ENCODE peak calls at places on chromosomes 6 and 20, in four cellular contexts. One of them, this sample, is unnamed.

GRCh38 chr20:10536531-10536930 is 101.4 kb downstream of the SLX4IP start:
- DNase-seq in choroid plexus epithelial cell: peak; percentile 61
- DNase-seq in heart right ventricle: no peak
- DNase-seq in MCF 10A: peak; percentile 71
- DNase-seq in this sample: no peak

GRCh38 chr6:150229775-150230561 is 87.1 kb downstream of the PPP1R14C start:
- DNase-seq in choroid plexus epithelial cell: no peak
- DNase-seq in heart right ventricle: no peak
- DNase-seq in MCF 10A: no peak
- DNase-seq in this sample: no peak

GRCh38 chr20:58598271-58599015 is 52.6 kb upstream of the STX16 start:
- DNase-seq in choroid plexus epithelial cell: peak; percentile 86
- DNase-seq in heart right ventricle: no peak
- DNase-seq in MCF 10A: peak; percentile 38
- DNase-seq in this sample: no peak

GRCh38 chr6:14816106-14816864 is 429.6 kb upstream of the JARID2 start:
- DNase-seq in choroid plexus epithelial cell: no peak
- DNase-seq in heart right ventricle: no peak
- DNase-seq in MCF 10A: no peak
- DNase-seq in this sample: peak; percentile 74

GRCh38 chr20:15523431-15523830 is 1049.8 kb downstream of the KIF16B start:
- DNase-seq in choroid plexus epithelial cell: no peak
- DNase-seq in heart right ventricle: no peak
- DNase-seq in MCF 10A: no peak
- DNase-seq in this sample: no peak

GRCh38 chr6:132712366-132712765 is 1.5 kb downstream of the VNN1 start:
- DNase-seq in choroid plexus epithelial cell: peak; percentile 39
- DNase-seq in heart right ventricle: no peak
- DNase-seq in MCF 10A: peak; percentile 30
- DNase-seq in this sample: no peak

GRCh38 chr6:153425536-153425935 is 294.5 kb upstream of the RGS17 start:
- DNase-seq in choroid plexus epithelial cell: no peak
- DNase-seq in heart right ventricle: no peak
- DNase-seq in MCF 10A: no peak
- DNase-seq in this sample: no peak

GRCh38 chr6:160774399-160774798 is 72.4 kb downstream of the PLG start:
- DNase-seq in choroid plexus epithelial cell: no peak
- DNase-seq in heart right ventricle: no peak
- DNase-seq in MCF 10A: no peak
- DNase-seq in this sample: no peak

GRCh38 chr20:44961868-44962267 is 1.7 kb upstream of the TOMM34 start:
- DNase-seq in choroid plexus epithelial cell: peak; percentile 35
- DNase-seq in heart right ventricle: no peak
- DNase-seq in MCF 10A: no peak
- DNase-seq in this sample: no peak

GRCh38 chr6:166558156-166559025 is 28.1 kb downstream of the RAMACL start:
- DNase-seq in choroid plexus epithelial cell: no peak
- DNase-seq in heart right ventricle: no peak
- DNase-seq in MCF 10A: no peak
- DNase-seq in this sample: peak; percentile 69

GRCh38 chr6:113690255-113690956 is 166.7 kb upstream of the MARCKS start:
- DNase-seq in choroid plexus epithelial cell: peak; percentile 96
- DNase-seq in heart right ventricle: no peak
- DNase-seq in MCF 10A: peak; percentile 88
- DNase-seq in this sample: no peak

GRCh38 chr6:134287863-134288537 is 29.9 kb downstream of the SGK1 start:
- DNase-seq in choroid plexus epithelial cell: peak; percentile 83
- DNase-seq in heart right ventricle: no peak
- DNase-seq in MCF 10A: no peak
- DNase-seq in this sample: no peak

GRCh38 chr20:33433465-33433864 is 10.1 kb downstream of the SNTA1 start:
- DNase-seq in choroid plexus epithelial cell: no peak
- DNase-seq in heart right ventricle: peak; percentile 81
- DNase-seq in MCF 10A: no peak
- DNase-seq in this sample: no peak

GRCh38 chr6:21679761-21680265 is 86.3 kb downstream of the SOX4 start:
- DNase-seq in choroid plexus epithelial cell: peak; percentile 83
- DNase-seq in heart right ventricle: no peak
- DNase-seq in MCF 10A: peak; percentile 64
- DNase-seq in this sample: no peak

GRCh38 chr6:90170601-90171000 is 126.0 kb downstream of the BACH2 start:
- DNase-seq in choroid plexus epithelial cell: no peak
- DNase-seq in heart right ventricle: no peak
- DNase-seq in MCF 10A: no peak
- DNase-seq in this sample: no peak

GRCh38 chr6:108419474-108419873 is 124.6 kb downstream of the AFG1L start:
- DNase-seq in choroid plexus epithelial cell: no peak
- DNase-seq in heart right ventricle: no peak
- DNase-seq in MCF 10A: no peak
- DNase-seq in this sample: no peak

GRCh38 chr6:79981647-79982046 is 22.8 kb upstream of the TTK start:
- DNase-seq in choroid plexus epithelial cell: no peak
- DNase-seq in heart right ventricle: no peak
- DNase-seq in MCF 10A: no peak
- DNase-seq in this sample: no peak

DNA sequence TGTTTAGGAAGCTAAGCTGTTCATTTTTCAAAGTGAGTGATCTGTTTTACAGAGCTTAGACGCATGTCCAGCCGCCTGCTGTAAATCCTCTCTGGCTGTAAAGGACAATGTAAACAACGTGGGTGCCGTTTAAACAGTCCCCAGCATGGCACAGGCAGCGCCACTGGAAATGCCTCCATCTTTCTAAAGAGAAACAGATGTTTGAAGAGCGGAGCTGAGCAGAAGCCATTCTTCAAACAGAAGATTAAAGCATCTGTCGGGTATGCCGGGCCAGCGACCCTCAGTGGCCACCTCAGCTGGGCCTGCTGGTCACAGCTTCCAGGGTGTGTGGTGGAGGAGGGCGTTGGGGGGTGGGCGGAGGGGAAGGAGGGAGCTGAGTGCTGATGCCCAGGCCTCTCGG is 138.6 kb downstream of the ERMARD start:
- DNase-seq in choroid plexus epithelial cell: no peak
- DNase-seq in heart right ventricle: no peak
- DNase-seq in MCF 10A: no peak
- DNase-seq in this sample: no peak
- TF ChIP-seq CTCF in choroid plexus epithelial cell: no peak
- TF ChIP-seq CTCF in heart right ventricle: no peak
- TF ChIP-seq CTCF in MCF 10A: no peak
- TF ChIP-seq CTCF in this sample: no peak

GRCh38 chr6:119195204-119195603 is 116.7 kb upstream of the FAM184A start:
- DNase-seq in choroid plexus epithelial cell: no peak
- DNase-seq in heart right ventricle: no peak
- DNase-seq in MCF 10A: no peak
- DNase-seq in this sample: no peak
- TF ChIP-seq CTCF in choroid plexus epithelial cell: no peak
- TF ChIP-seq CTCF in heart right ventricle: no peak
- TF ChIP-seq CTCF in MCF 10A: no peak
- TF ChIP-seq CTCF in this sample: no peak

GRCh38 chr6:55953384-55953783 is 78.0 kb upstream of the BMP5 start:
- DNase-seq in choroid plexus epithelial cell: peak; percentile 82
- DNase-seq in heart right ventricle: no peak
- DNase-seq in MCF 10A: peak; percentile 61
- DNase-seq in this sample: no peak
- TF ChIP-seq CTCF in choroid plexus epithelial cell: peak; percentile 55
- TF ChIP-seq CTCF in heart right ventricle: peak; percentile 14
- TF ChIP-seq CTCF in MCF 10A: peak; percentile 47
- TF ChIP-seq CTCF in this sample: no peak

DNA sequence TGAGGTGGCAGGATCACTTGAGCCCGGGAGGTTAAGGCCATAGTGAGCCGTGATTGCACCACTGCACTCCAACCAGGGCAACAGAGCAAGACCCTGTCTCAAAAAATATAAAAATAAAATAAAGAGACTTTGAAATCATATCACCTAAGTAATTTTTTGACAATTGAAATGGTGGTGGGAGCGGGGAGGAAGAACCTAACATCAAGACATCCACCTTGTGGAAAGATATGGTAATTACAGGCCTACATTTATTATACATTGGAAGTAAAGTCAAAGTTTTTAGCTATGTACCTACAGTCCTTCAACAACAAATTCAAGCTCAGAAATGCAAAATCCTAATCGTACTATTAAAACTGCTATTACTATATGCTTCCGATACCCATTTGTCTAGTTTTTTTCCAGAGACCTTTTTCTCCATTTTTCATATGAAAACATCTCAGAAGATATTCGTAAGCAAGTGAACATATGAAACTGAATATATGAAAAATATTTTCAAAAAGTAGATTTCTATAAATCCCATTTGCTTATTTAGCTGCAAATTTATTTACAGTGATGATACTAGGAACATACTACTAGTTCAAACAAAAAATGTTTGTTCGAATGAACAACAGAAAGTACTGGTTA is 83.3 kb downstream of the SYCP2 start:
- DNase-seq in choroid plexus epithelial cell: peak; percentile 69
- DNase-seq in heart right ventricle: no peak
- DNase-seq in MCF 10A: peak; percentile 55
- DNase-seq in this sample: no peak
- TF ChIP-seq CTCF in choroid plexus epithelial cell: peak; percentile 62
- TF ChIP-seq CTCF in heart right ventricle: peak; percentile 60
- TF ChIP-seq CTCF in MCF 10A: peak; percentile 70
- TF ChIP-seq CTCF in this sample: no peak

GRCh38 chr6:109527989-109528388 is 45.0 kb upstream of the ZBTB24 start:
- DNase-seq in choroid plexus epithelial cell: peak; percentile 39
- DNase-seq in heart right ventricle: no peak
- DNase-seq in MCF 10A: peak; percentile 27
- DNase-seq in this sample: no peak

GRCh38 chr6:109531446-109531845 is 48.4 kb upstream of the ZBTB24 start:
- DNase-seq in choroid plexus epithelial cell: no peak
- DNase-seq in heart right ventricle: no peak
- DNase-seq in MCF 10A: no peak
- DNase-seq in this sample: no peak

GRCh38 chr6:109524129-109524528 is 41.1 kb upstream of the ZBTB24 start:
- DNase-seq in choroid plexus epithelial cell: no peak
- DNase-seq in heart right ventricle: no peak
- DNase-seq in MCF 10A: no peak
- DNase-seq in this sample: no peak

GRCh38 chr6:109523478-109523877 is 40.5 kb upstream of the ZBTB24 start:
- DNase-seq in choroid plexus epithelial cell: peak; percentile 72
- DNase-seq in heart right ventricle: no peak
- DNase-seq in MCF 10A: peak; percentile 82
- DNase-seq in this sample: no peak

GRCh38 chr6:109526905-109527628 is 44.0 kb upstream of the ZBTB24 start:
- DNase-seq in choroid plexus epithelial cell: peak; percentile 87
- DNase-seq in heart right ventricle: peak; percentile 37
- DNase-seq in MCF 10A: peak; percentile 80
- DNase-seq in this sample: peak; percentile 20
- TF ChIP-seq CTCF in choroid plexus epithelial cell: peak; percentile 72
- TF ChIP-seq CTCF in heart right ventricle: peak; percentile 44
- TF ChIP-seq CTCF in MCF 10A: peak; percentile 70
- TF ChIP-seq CTCF in this sample: no peak

GRCh38 chr6:118565317-118565960 is 17.3 kb downstream of the PLN start:
- DNase-seq in choroid plexus epithelial cell: peak; percentile 53
- DNase-seq in heart right ventricle: no peak
- DNase-seq in MCF 10A: peak; percentile 42
- DNase-seq in this sample: no peak
- TF ChIP-seq CTCF in choroid plexus epithelial cell: peak; percentile 50
- TF ChIP-seq CTCF in heart right ventricle: peak; percentile 9
- TF ChIP-seq CTCF in MCF 10A: peak; percentile 52
- TF ChIP-seq CTCF in this sample: no peak

GRCh38 chr20:22430746-22431168 is 153.6 kb downstream of the FOXA2 start:
- DNase-seq in choroid plexus epithelial cell: no peak
- DNase-seq in heart right ventricle: no peak
- DNase-seq in MCF 10A: no peak
- DNase-seq in this sample: no peak
- TF ChIP-seq CTCF in choroid plexus epithelial cell: no peak
- TF ChIP-seq CTCF in heart right ventricle: no peak
- TF ChIP-seq CTCF in MCF 10A: no peak
- TF ChIP-seq CTCF in this sample: no peak

DNA sequence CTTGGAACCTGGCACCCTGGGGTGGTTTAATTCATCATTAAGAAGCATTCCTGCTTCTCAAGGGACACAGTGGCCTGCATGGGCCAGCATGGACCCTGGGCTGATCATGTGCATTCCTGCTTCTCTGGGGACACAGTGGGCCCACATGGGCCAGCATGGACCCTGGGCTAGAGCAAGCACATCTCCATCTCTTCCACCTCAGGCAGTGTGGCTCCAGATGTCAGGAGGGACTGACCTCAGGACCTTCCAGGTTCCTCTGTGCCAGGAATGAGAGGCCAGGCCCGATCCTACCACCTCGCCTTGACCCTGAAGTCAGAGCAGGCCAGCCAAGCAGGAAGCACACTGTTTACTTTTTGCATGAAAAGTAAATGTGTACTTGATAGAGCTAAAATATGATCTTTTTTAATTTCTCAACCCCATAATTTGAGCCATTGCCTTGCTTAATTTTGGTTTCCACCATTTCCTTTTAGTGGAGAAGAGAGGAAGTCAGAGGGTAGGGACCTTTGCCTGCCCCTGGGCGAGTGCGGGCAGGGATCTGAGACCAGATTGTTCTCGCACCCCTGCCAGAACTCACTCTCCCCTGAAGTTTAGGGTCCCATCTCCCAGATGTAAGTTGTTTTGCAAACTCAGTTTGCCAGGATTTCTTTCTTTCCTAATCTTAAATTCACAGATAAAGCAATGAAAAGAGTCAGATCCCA is 25.9 kb downstream of the SPATA2 start:
- DNase-seq in choroid plexus epithelial cell: no peak
- DNase-seq in heart right ventricle: no peak
- DNase-seq in MCF 10A: no peak
- DNase-seq in this sample: no peak
- TF ChIP-seq CTCF in choroid plexus epithelial cell: no peak
- TF ChIP-seq CTCF in heart right ventricle: no peak
- TF ChIP-seq CTCF in MCF 10A: no peak
- TF ChIP-seq CTCF in this sample: no peak

GRCh38 chr20:57438552-57438951 is 47.4 kb downstream of the RBM38 start:
- DNase-seq in choroid plexus epithelial cell: no peak
- DNase-seq in heart right ventricle: no peak
- DNase-seq in MCF 10A: no peak
- DNase-seq in this sample: no peak
- TF ChIP-seq CTCF in choroid plexus epithelial cell: no peak
- TF ChIP-seq CTCF in heart right ventricle: no peak
- TF ChIP-seq CTCF in MCF 10A: no peak
- TF ChIP-seq CTCF in this sample: no peak

GRCh38 chr6:167778497-167779122 is 48.1 kb upstream of the AFDN start:
- DNase-seq in choroid plexus epithelial cell: no peak
- DNase-seq in heart right ventricle: no peak
- DNase-seq in MCF 10A: no peak
- DNase-seq in this sample: peak; percentile 76
- TF ChIP-seq CTCF in choroid plexus epithelial cell: no peak
- TF ChIP-seq CTCF in heart right ventricle: no peak
- TF ChIP-seq CTCF in MCF 10A: no peak
- TF ChIP-seq CTCF in this sample: no peak